ENCODE peak calls at places on chromosomes 12 and 14, in four cellular contexts. U, T, A and N are unnamed samples.

GRCh38 chr14:75442642-75443041 is 14.8 kb downstream of the JDP2 start:
- DNase-seq in T (peak), U (no peak), A (no peak), N (no peak)

GRCh38 chr12:53174881-53175491 is 5.5 kb upstream of the ZNF740 start:
- DNase-seq in T (peak), A (no peak), U (peak), N (no peak)

GRCh38 chr14:99264691-99265090 is 7.3 kb downstream of the BCL11B start:
- DNase-seq in U (no peak), T (no peak), A (no peak), N (no peak)

GRCh38 chr14:75254381-75254821 is 24.2 kb upstream of the FOS start:
- DNase-seq in T (no peak), U (no peak), A (no peak), N (no peak)

GRCh38 chr14:57071639-57072038 is 197.1 kb downstream of the EXOC5 start:
- DNase-seq in A (no peak), T (no peak), U (no peak), N (no peak)

GRCh38 chr14:66495214-66496098 is 9.3 kb downstream of the CCDC196 start:
- DNase-seq in T (peak), U (peak), A (peak), N (peak)

GRCh38 chr12:106001819-106002218 is 136.9 kb downstream of the NUAK1 start:
- DNase-seq in T (no peak), U (no peak), A (no peak), N (no peak)

GRCh38 chr14:95307402-95308041 is 12.2 kb downstream of the CLMN start:
- DNase-seq in T (no peak), A (no peak), U (no peak), N (peak)

GRCh38 chr12:104263026-104263425 is 40.5 kb upstream of the EID3 start:
- DNase-seq in A (no peak), U (no peak), T (no peak), N (no peak)

GRCh38 chr12:107402041-107403022 is 283.3 kb upstream of the PWP1 start:
- DNase-seq in U (peak), A (no peak), T (peak), N (peak)

GRCh38 chr14:101072945-101073597 is 169.5 kb upstream of the RTL1 start:
- DNase-seq in U (peak), T (peak), A (no peak), N (peak)

GRCh38 chr12:50317198-50317597 is 33.9 kb upstream of the LIMA1 start:
- DNase-seq in T (no peak), U (peak), A (no peak), N (no peak)

GRCh38 chr12:100128509-100128908 is 14.2 kb downstream of the BLTP3B start:
- DNase-seq in A (no peak), U (peak), T (peak), N (peak)

GRCh38 chr12:53219116-53219955 is 12.3 kb upstream of the ITGB7 start:
- DNase-seq in U (peak), T (peak), A (no peak), N (no peak)

GRCh38 chr12:123546281-123546680 is 12.8 kb upstream of the RILPL1 start:
- DNase-seq in U (no peak), A (no peak), T (no peak), N (no peak)

GRCh38 chr12:106091421-106091820 is 47.3 kb downstream of the NUAK1 start:
- DNase-seq in T (no peak), A (no peak), U (no peak), N (no peak)

GRCh38 chr14:24943024-24943423 is 106.9 kb downstream of the STXBP6 start:
- DNase-seq in T (no peak), U (no peak), A (no peak), N (no peak)

GRCh38 chr12:13247596-13247995 is 51.1 kb downstream of the EMP1 start:
- DNase-seq in T (no peak), A (no peak), U (no peak), N (no peak)

GRCh38 chr14:34797747-34798583 is 77.2 kb downstream of the BAZ1A start:
- DNase-seq in T (peak), U (no peak), A (no peak), N (no peak)

GRCh38 chr12:105032703-105033357 is 46.7 kb downstream of the NOPCHAP1 start:
- DNase-seq in A (no peak), U (no peak), T (no peak), N (no peak)

DNA sequence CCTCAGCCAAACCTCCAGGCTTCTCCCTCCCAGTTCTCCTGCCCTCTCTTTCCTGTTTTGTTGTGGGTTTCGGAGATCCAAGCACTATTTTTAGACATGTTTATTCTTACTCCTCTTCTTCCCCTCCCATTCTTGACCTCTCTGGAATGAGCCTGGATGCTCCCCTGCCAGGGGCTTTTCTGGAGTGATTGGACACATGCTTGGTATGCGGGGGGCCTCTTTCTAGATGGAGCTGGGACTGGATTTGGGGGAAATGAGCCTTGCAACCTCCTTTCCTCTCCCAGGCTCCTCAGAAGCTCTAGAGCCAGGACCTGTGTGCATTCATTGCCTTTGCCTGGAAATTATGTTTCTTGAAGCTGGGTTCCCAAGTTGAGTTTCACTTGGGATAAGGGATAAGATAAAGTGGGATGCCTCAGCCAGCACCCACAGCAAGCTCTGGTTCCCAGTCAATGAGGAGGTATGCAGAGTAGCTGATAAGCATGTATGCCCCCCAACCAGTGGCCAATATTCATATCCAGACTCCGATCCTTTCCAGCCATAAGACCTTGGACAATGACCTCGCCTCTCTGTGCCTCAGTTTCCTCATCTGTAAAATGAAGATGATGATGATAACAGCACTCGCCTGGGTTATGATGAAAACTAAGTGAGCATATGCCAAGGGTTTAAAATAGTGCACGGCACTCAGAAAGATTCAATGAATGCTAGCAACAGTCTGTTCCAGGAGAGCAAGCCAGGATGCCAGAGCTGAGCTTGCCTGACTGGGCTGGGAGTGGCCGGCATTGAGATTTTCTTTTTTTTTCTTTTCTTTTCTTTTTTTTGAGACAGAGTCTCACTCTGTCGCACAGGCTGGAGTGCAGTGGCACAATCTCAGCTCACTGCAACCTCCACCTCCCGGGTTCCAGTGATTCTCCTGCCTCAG is 97.8 kb downstream of the SCARB1 start:
- DNase-seq in A (no peak), T (no peak), U (no peak), N (no peak)
- TF ChIP-seq RCOR1 in A (no peak), T (no peak), U (no peak), N (no peak)

DNA sequence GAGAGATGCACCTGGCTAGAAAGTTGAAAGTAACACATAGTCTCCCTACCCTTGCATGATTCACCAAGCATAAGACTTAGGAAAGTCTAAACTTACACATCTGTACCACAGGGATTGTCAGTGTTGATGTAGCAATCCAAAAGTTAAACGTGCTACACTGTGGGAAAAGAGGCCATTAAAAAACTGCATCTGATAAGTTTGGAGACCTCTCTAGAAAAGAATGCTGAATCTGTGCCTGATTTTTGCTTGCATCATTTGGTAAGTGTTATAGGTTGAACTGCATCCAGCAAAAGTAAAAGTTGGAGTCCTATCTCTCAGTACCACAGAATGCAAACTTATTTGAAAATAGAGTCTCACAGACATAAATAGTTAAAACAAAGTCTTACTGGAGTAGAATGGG is 126.6 kb downstream of the SLC6A15 start:
- DNase-seq in T (no peak), U (no peak), A (no peak), N (no peak)
- TF ChIP-seq REST in T (no peak), U (no peak), A (no peak), N (no peak)

DNA sequence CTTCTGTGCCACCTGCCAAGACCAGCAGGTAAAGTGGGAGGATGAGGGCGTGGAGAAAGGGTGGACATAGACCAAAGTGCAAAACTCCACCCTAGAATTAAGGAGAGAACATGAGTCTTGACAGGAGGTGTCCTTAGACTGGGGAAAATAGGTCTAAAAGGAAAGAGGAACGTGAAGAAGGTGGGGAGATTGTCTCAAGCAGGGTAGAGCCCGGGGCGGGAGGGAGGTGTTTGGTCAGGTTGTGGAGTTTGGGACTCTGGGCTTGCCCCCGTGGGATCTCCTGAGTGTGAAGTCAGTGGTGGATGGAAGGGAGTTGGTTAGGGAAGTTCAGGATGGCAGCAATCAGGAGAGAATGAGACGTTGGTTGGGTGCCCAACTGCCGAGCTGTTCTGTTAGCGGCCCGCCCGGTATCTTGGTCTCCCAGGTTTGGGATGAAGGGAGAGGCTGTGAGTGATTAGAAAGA is 386 bp downstream of the DGKA start:
- DNase-seq in U (no peak), A (no peak), T (no peak), N (no peak)
- TF ChIP-seq RCOR1 in U (no peak), A (no peak), T (no peak), N (no peak)

GRCh38 chr12:109154485-109155438 is 38.4 kb downstream of the ACACB start:
- DNase-seq in T (peak), A (peak), U (peak), N (peak)
- TF ChIP-seq REST in T (no peak), A (no peak), U (no peak), N (no peak)

GRCh38 chr12:31217356-31218130 is 108.4 kb downstream of the SINHCAF start:
- DNase-seq in T (no peak), U (no peak), A (no peak), N (no peak)
- TF ChIP-seq RCOR1 in T (no peak), U (no peak), A (no peak), N (no peak)

GRCh38 chr12:113762155-113762848 is 203.8 kb downstream of the RBM19 start:
- DNase-seq in T (no peak), U (no peak), A (no peak), N (peak)
- TF ChIP-seq REST in T (no peak), U (no peak), A (no peak), N (no peak)

DNA sequence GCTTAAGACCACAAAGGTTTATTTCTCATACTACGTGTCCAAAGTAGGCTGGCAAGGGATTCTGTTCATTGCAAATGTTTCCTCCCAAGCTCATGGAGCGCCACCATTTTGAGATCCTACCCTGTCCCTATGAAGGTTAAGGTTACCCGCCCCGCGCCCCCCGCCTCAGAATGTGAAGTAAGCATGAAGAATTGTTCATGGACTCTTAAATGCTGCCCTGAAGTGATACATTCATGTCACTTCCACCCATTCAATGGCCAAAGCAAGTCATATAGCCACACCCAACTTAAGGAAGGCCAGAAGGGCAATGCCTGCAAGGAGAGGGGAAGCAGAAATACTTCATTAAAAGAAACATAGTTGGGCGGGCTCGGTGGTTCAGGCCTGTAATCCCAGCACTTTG is 4.2 kb downstream of the TMEM253 start:
- DNase-seq in A (no peak), U (no peak), T (no peak), N (no peak)
- TF ChIP-seq RCOR1 in A (no peak), U (no peak), T (no peak), N (no peak)

DNA sequence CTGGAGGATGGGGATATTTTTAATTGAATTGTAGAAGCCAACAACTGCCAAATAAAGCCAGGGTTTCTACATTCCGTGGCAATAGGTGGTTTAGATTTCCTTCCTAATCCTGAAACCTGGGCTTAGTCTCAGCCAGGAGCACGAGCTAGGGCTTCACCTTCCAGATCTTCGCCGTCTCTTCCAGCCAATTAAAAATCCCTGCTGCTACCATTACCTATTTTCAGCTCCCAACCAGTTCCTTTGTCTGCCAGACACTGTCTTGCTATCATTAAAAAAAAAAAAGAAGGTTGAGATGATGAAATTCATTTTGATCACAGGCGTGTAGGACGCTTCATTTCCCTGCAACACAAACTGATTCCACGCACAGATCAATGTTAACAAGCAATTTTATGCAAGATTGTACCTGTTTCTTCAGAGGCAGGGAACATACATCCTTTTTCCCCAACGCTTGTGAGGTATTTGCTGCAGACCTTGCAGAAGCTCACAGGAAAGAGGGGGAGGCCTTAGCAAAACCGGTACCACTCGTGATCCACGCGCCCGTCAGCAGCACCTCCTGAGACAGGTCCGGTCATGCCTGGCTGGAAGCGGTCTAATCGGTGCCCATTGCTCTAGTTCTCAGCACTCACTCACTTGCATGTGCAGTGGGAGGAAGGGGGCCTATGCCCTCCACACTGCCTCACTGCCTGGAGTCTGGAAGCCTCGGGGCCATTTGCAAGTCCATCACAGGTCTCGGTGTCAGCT is 65.1 kb downstream of the SLC6A12 start:
- DNase-seq in T (no peak), A (no peak), U (no peak), N (no peak)
- TF ChIP-seq REST in T (no peak), A (no peak), U (no peak), N (no peak)

GRCh38 chr14:23827100-23827892 is 126.3 kb upstream of the DHRS4 start:
- DNase-seq in T (no peak), A (no peak), U (no peak), N (no peak)
- TF ChIP-seq RCOR1 in T (no peak), A (no peak), U (no peak), N (no peak)

GRCh38 chr12:28059678-28060077 is 87.1 kb upstream of the PTHLH start:
- DNase-seq in T (no peak), A (no peak), U (no peak), N (no peak)
- TF ChIP-seq REST in T (no peak), A (no peak), U (no peak), N (peak)